ENCODE peak calls at places on chromosome 22, in five cellular contexts. V is brain microvascular endothelial cell, O is SK-N-SH, I is endodermal cell, Z is mammary epithelial cell. N is an unnamed sample.

GRCh38 chr22:22558972-22559603 is at the start of gene PRAME:
- DNase-seq in V (peak; percentile 25), O (peak; percentile 88), I (peak; percentile 95), Z (no peak), N (peak; percentile 8)

GRCh38 chr22:28142361-28142801 is 223.3 kb upstream of the PITPNB start:
- DNase-seq in V (peak; percentile 71), O (no peak), I (no peak), Z (peak; percentile 20), N (peak; percentile 4)

GRCh38 chr22:22085702-22086500 is 103.3 kb upstream of the TOP3B start:
- DNase-seq in V (peak; percentile 21), O (peak; percentile 44), I (no peak), Z (peak; percentile 50), N (no peak)

GRCh38 chr22:50308597-50308935 is 1.1 kb upstream of the PLXNB2 start:
- DNase-seq in V (no peak), O (no peak), I (peak; percentile 68), Z (no peak), N (no peak)

GRCh38 chr22:21025266-21025665 is 7.1 kb downstream of the SLC7A4 start:
- DNase-seq in V (no peak), O (no peak), I (no peak), Z (peak; percentile 48), N (no peak)

GRCh38 chr22:23790819-23791736 is 4.3 kb downstream of the SMARCB1 start:
- DNase-seq in V (no peak), O (peak; percentile 79), I (no peak), Z (no peak), N (no peak)

GRCh38 chr22:27605390-27605789 is 196.2 kb downstream of the MN1 start:
- DNase-seq in V (no peak), O (no peak), I (no peak), Z (no peak), N (no peak)

GRCh38 chr22:40463017-40463631 is 92.7 kb downstream of the SGSM3 start:
- DNase-seq in V (no peak), O (no peak), I (no peak), Z (no peak), N (no peak)

GRCh38 chr22:32327066-32327465 is 30.6 kb upstream of the RFPL3 start:
- DNase-seq in V (no peak), O (no peak), I (no peak), Z (peak; percentile 9), N (no peak)

GRCh38 chr22:27919943-27920755 is 1.1 kb upstream of the PITPNB start:
- DNase-seq in V (peak; percentile 46), O (peak; percentile 25), I (peak; percentile 79), Z (peak; percentile 58), N (no peak)

GRCh38 chr22:41528132-41528766 is 16.0 kb downstream of the POLR3H start:
- DNase-seq in V (no peak), O (no peak), I (no peak), Z (no peak), N (no peak)

GRCh38 chr22:42190274-42190673 is 59.7 kb upstream of the CYP2D6 start:
- DNase-seq in V (no peak), O (no peak), I (no peak), Z (no peak), N (no peak)

GRCh38 chr22:43207386-43207785 is 20.5 kb upstream of the TTLL12 start:
- DNase-seq in V (no peak), O (no peak), I (no peak), Z (no peak), N (no peak)

GRCh38 chr22:41539146-41540005 is 4.9 kb downstream of the POLR3H start:
- DNase-seq in V (no peak), O (no peak), I (no peak), Z (no peak), N (no peak)

GRCh38 chr22:44664149-44664548 is 37.9 kb upstream of the PRR5 start:
- DNase-seq in V (peak; percentile 24), O (peak; percentile 52), I (no peak), Z (no peak), N (no peak)

GRCh38 chr22:19637405-19638281 is 76.7 kb upstream of the SEPTIN5 start:
- DNase-seq in V (no peak), O (peak; percentile 20), I (peak; percentile 39), Z (no peak), N (no peak)

GRCh38 chr22:20956258-20957117 is 10.6 kb upstream of the AIFM3 start:
- DNase-seq in V (peak; percentile 9), O (no peak), I (peak; percentile 89), Z (peak; percentile 57), N (no peak)

GRCh38 chr22:46121079-46121478 is 29.2 kb upstream of the PPARA start:
- DNase-seq in V (no peak), O (no peak), I (no peak), Z (no peak), N (no peak)

GRCh38 chr22:46119729-46120419 is 30.5 kb upstream of the PPARA start:
- DNase-seq in V (peak; percentile 54), O (no peak), I (no peak), Z (no peak), N (no peak)

GRCh38 chr22:46121523-46122287 is 28.6 kb upstream of the PPARA start:
- DNase-seq in V (no peak), O (no peak), I (no peak), Z (no peak), N (no peak)

GRCh38 chr22:46119093-46119728 is 31.1 kb upstream of the PPARA start:
- DNase-seq in V (no peak), O (no peak), I (no peak), Z (no peak), N (no peak)

DNA sequence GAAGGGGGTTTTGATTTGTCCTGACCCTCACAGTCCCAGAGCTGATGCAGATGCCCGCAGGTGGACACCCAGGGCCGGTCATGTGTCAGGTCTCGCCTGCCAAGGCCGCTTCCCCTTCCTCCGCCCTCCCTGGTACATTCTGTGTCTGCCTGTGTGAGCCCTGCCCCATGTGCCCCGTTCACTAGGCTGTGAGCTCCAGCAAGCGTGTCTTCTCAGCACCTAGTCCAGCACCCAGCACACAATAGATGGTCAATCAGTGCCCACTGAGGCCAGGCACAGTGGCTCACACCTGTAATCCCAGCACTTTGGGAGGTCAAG is 29.9 kb upstream of the PPARA start:
- DNase-seq in V (no peak), O (no peak), I (no peak), Z (no peak), N (no peak)
- TF ChIP-seq CTCF in V (no peak), O (no peak), I (no peak), Z (no peak), N (no peak)

GRCh38 chr22:25062378-25063095 is 110.0 kb downstream of the KIAA1671 start:
- DNase-seq in V (no peak), O (peak; percentile 54), I (no peak), Z (no peak), N (no peak)
- H3K27ac ChIP-seq in V (no peak overlapping the region), O (no peak overlapping the region), I (peak overlapping the region; percentile 32), Z (no peak overlapping the region), N (peak overlapping the region; percentile 82)

GRCh38 chr22:17893900-17894299 is 119.6 kb upstream of the BID start:
- DNase-seq in V (no peak), O (no peak), I (no peak), Z (no peak), N (no peak)

GRCh38 chr22:17898375-17898774 is 124.1 kb upstream of the BID start:
- DNase-seq in V (no peak), O (no peak), I (no peak), Z (no peak), N (no peak)

GRCh38 chr22:17897864-17898263 is 123.6 kb upstream of the BID start:
- DNase-seq in V (no peak), O (no peak), I (no peak), Z (no peak), N (no peak)

GRCh38 chr22:17897411-17897810 is 123.1 kb upstream of the BID start:
- DNase-seq in V (no peak), O (no peak), I (no peak), Z (peak; percentile 40), N (no peak)

GRCh38 chr22:17896552-17896951 is 122.3 kb upstream of the BID start:
- DNase-seq in V (no peak), O (peak; percentile 49), I (peak; percentile 88), Z (no peak), N (no peak)
- TF ChIP-seq CTCF in V (peak; percentile 67), O (peak; percentile 33), I (peak; percentile 85), Z (peak; percentile 22), N (no peak)

DNA sequence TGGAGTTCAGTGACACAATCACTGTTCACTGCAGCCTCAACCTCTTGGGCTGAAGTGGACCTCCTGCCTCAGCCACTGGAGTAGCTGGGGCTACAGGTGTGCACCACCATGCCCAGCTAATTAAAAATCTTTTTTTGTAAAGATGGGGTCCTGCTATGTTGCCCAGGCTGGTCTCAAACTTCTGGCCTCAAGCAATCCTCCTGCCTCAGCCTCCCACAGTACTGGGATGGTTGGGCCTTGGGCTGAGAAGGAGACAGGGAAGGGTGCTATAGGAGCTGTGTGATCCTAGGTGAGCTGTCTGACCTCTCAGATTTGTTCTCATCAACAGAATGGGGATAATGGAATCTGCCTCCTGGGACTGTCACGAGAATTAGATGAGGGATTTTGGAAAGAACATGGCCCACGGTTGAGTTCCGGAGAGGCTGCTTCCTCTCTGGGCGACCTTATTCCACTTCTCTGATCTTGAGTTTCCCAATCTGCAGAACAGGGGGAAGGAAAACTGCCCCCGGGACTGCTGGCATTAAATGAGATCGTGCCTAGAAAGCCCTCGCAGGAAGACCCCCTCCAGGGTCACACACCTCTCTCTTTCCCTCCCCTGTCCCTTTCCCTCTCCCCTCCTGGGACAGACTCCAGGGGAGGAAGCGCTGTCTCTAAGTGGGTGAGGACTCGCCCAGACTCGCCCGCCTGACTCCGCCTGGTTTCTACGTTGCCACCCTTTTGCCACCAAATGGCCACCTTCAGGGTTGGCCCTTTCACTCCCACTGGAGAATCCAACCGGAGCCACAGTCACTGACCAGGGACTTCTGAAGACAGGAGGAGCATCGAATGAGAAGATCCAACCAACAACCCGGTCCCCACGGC is 50.1 kb downstream of the MCM5 start:
- DNase-seq in V (no peak), O (no peak), I (no peak), Z (no peak), N (no peak)
- H3K27ac ChIP-seq in V (no peak overlapping the region), O (no peak overlapping the region), I (no peak overlapping the region), Z (no peak overlapping the region), N (no peak overlapping the region)

GRCh38 chr22:37765498-37765897 is 42.2 kb upstream of the GCAT start:
- DNase-seq in V (no peak), O (no peak), I (no peak), Z (no peak), N (no peak)

GRCh38 chr22:37763652-37764051 is 44.1 kb upstream of the GCAT start:
- DNase-seq in V (no peak), O (no peak), I (no peak), Z (no peak), N (no peak)

GRCh38 chr22:37765953-37766566 is 41.7 kb upstream of the GCAT start:
- DNase-seq in V (no peak), O (no peak), I (no peak), Z (no peak), N (no peak)

GRCh38 chr22:37763012-37763411 is 44.7 kb upstream of the GCAT start:
- DNase-seq in V (no peak), O (no peak), I (no peak), Z (no peak), N (no peak)

GRCh38 chr22:37764622-37765021 is 43.1 kb upstream of the GCAT start:
- DNase-seq in V (no peak), O (no peak), I (no peak), Z (no peak), N (no peak)
- TF ChIP-seq CTCF in V (no peak), O (no peak), I (no peak), Z (no peak), N (no peak)

N was measured in RWPE1.